ENCODE peak calls at places on chromosomes 16 and 17, in ten cellular contexts. U is hepatocyte, T is neural progenitor cell, H is HCT116, A is GM23248, L is fibroblast of lung, J is GM23338, R is mammary epithelial cell, O is endothelial cell of umbilical vein, K is astrocyte. X is an unnamed sample.

GRCh38 chr17:59680314-59680713 is 26.9 kb downstream of the PTRH2 start:
- DNase-seq in U (no peak), T (no peak), H (no peak), R (no peak), A (peak; percentile 48), L (peak; percentile 65), K (peak; percentile 46), O (no peak), J (no peak), X (no peak)

GRCh38 chr16:58652741-58653140 is 23.1 kb upstream of the CNOT1 start:
- DNase-seq in O (no peak), A (peak; percentile 48), T (peak; percentile 56), R (no peak), L (peak; percentile 19), H (no peak), J (peak; percentile 95), U (no peak), K (no peak), X (no peak)

GRCh38 chr17:49239963-49240362 is 9.4 kb upstream of the PHOSPHO1 start:
- DNase-seq in J (no peak), T (no peak), R (no peak), O (no peak), K (no peak), L (no peak), H (no peak), A (no peak), U (no peak), X (peak; percentile 1)

GRCh38 chr17:36977568-36977967 is 28.8 kb downstream of the AATF start:
- DNase-seq in O (no peak), L (no peak), H (no peak), U (no peak), J (no peak), A (no peak), T (no peak), K (no peak), R (no peak), X (no peak)

GRCh38 chr16:64705443-64705842 is 416.4 kb downstream of the CDH11 start:
- DNase-seq in H (no peak), U (no peak), A (peak; percentile 32), J (no peak), O (no peak), R (no peak), K (peak; percentile 75), T (no peak), L (peak; percentile 79), X (no peak)

GRCh38 chr16:8537691-8538342 is 52.5 kb downstream of the TMEM114 start:
- DNase-seq in U (peak; percentile 29), O (no peak), H (no peak), L (no peak), J (no peak), A (no peak), T (no peak), K (no peak), R (no peak), X (no peak)

GRCh38 chr16:78925071-78925714 is 675.3 kb downstream of the MAF start:
- DNase-seq in K (no peak), A (peak; percentile 23), T (peak; percentile 28), R (no peak), J (peak; percentile 64), H (peak; percentile 31), O (no peak), U (no peak), L (no peak), X (no peak)

GRCh38 chr17:3977387-3977786 is 13.2 kb upstream of the ATP2A3 start:
- DNase-seq in L (no peak), J (no peak), K (no peak), O (no peak), U (no peak), A (no peak), R (no peak), T (no peak), H (no peak), X (no peak)

DNA sequence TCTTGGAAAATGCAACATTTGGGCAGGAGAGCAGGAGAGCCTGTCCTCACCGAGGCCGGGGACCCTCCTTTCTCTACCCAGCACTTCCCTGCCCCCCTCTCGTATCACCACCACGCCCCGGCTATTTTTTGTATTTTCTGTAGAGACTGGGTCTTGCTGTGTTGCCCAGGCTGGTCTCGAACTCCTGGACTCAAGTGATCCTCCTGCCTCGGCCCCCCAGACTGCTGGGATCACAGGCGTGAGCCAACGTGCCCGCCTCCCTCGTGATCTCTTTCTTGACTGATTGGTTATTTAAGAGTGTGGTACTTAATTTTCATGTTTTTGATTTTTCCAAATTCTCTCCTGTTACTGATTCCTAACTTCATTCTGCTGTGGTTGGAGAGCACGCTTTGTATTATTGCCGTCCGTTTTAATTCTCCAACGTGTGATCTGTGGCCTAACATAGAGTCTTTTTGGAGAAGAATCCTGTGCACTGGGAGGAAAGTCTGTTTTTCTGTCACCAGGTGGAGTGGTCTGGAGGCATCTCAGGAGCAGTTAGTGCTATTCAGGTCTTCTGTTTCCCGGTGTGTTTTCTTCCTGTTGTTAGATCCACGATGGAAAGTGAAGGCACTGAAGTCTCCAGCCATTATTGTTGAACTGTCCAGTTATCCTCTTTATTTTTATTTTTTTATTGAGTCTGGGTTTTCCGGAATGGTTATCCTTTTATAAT is 40.4 kb downstream of the ZNF778 start:
- DNase-seq in K (no peak), H (no peak), U (no peak), O (no peak), L (no peak), R (no peak), J (no peak), A (peak; percentile 12), T (no peak), X (peak; percentile 43)
- TF ChIP-seq EZH2 in K (no peak), H (no peak), U (no peak), O (no peak), L (no peak), R (no peak), J (no peak), A (no peak), T (no peak), X (no peak)

DNA sequence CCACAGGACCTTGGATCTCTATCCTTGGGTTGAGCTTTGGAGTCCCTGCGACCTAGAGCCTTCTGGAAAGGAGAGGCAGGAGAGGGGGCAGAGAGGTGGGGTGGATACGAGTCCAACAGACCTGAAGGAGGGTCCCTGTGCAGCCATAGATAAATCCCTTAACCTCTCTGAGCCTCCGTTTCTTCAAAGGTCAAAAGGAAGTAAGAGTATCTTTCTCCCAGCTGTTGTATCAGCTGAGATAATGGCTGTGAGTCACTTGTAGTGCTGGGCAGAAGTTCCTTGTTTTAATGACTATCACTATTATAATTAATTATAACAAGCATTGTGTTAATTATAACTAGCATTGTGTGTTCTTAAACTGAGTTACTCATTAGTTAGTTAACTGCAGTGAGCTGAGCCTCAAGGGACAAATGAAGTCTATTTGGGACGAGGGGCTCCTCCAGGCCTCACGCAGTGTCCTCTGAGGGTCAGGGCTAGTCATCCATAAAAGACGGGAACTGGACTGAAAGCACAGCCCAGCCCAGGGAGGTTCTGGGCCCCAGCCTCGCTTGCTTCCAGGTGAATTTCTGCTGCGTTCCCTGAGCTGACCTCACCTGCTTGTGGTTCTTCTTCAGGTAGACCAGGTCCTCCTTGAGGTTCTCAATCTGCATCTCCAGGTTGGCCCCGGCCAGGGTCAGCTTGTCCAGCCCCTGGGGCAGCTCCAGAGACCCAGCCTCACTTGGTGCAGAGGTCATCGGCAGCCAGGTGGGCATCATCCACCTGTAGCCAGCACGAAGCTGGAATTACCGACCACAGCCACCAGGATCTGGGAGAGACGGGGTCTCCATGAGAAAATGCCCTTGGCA is 5.7 kb upstream of the KRT17 start:
- DNase-seq in H (no peak), R (no peak), L (no peak), K (no peak), A (no peak), O (no peak), U (no peak), T (no peak), J (no peak), X (no peak)
- H3K4me2 ChIP-seq in H (no peak overlapping the region), R (no peak overlapping the region), L (no peak overlapping the region), K (no peak overlapping the region), A (no peak overlapping the region), O (no peak overlapping the region), U (no peak overlapping the region), T (no peak overlapping the region), J (no peak overlapping the region), X (no peak overlapping the region)

GRCh38 chr16:56995136-56995805 is 5.9 kb downstream of the NLRC5 start:
- DNase-seq in O (no peak), K (no peak), R (no peak), T (no peak), H (no peak), J (no peak), U (no peak), L (no peak), A (no peak), X (no peak)

GRCh38 chr16:56993204-56993603 is 3.8 kb downstream of the NLRC5 start:
- DNase-seq in K (no peak), R (no peak), O (no peak), U (no peak), T (no peak), L (peak; percentile 55), J (no peak), H (no peak), A (no peak), X (no peak)

GRCh38 chr16:56997264-56997663 is 7.9 kb downstream of the NLRC5 start:
- DNase-seq in K (no peak), U (no peak), O (no peak), H (no peak), T (no peak), R (no peak), J (no peak), A (no peak), L (no peak), X (no peak)

GRCh38 chr16:56997931-56998330 is 8.6 kb downstream of the NLRC5 start:
- DNase-seq in H (no peak), K (no peak), R (no peak), L (no peak), O (no peak), A (no peak), J (no peak), U (no peak), T (no peak), X (no peak)

DNA sequence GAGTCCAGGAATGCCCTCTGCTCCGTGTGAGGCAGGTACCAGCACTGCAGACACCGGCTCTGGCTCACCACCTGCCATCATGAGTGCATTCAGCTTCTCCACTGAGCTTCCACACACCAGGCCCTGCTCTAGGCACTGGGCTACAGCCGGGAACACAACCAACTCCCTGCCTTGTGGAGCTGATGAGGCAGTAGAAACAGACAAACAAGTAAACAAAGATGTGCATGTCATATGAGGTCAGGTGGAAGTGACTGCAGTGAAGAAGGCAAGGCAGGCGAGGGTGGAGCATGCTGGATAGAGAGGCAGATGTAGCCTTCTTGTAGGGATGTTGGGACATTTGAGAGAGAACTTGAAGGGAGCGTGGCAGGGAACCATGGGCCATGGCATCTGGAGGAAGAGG is 5.0 kb downstream of the NLRC5 start:
- DNase-seq in K (no peak), L (no peak), A (no peak), T (no peak), O (no peak), J (no peak), R (no peak), H (no peak), U (no peak), X (no peak)
- H3K4me1 ChIP-seq in K (peaks cover 18% of the 10 kb centered on the region), L (peaks cover 10% of the 10 kb centered on the region), A (peaks cover 23% of the 10 kb centered on the region), T (peaks cover 15% of the 10 kb centered on the region), O (peaks cover 9% of the 10 kb centered on the region), J (peaks cover 10% of the 10 kb centered on the region), R (peaks cover 9% of the 10 kb centered on the region), H (peaks cover 15% of the 10 kb centered on the region), U (no peaks in the 10 kb centered on the region), X (peaks cover 7% of the 10 kb centered on the region)

DNA sequence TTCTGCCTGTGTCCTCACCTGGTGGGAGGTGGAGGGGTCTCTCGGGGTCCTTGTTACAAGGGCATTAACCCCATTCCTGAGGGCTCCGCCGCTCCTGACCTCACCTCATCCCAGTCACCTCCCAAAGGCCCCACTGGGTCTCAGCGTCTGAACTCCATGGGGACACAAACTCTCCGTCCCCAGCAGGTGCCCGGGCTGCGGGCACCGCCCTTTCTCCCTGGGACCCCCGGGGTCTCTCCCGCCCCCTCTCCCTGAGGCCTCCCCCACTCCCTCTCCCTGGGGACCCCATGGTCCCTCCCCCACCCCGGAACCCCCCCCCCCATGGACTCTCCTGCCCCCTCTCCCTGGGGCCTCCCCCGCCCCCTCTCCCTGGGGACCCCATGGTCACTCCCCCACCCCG is 24.8 kb downstream of the CACNA1H start:
- DNase-seq in K (no peak), L (no peak), T (no peak), U (no peak), O (no peak), J (no peak), H (no peak), A (no peak), R (no peak), X (no peak)
- TF ChIP-seq EZH2 in K (no peak), L (no peak), T (no peak), U (no peak), O (no peak), J (no peak), H (no peak), A (no peak), R (no peak), X (no peak)